ENCODE peak calls at places on chromosomes 16 and 17, in seven cellular contexts. One of them, this sample, is unnamed.

GRCh38 chr17:43988301-43988700 is 16.1 kb upstream of the NAGS start:
- DNase-seq in A549: no peak
- DNase-seq in GM10248: no peak
- DNase-seq in T-cell: no peak
- DNase-seq in lung microvascular endothelial cell: no peak
- DNase-seq in NCI-H1694: no peak
- DNase-seq in effector memory CD8-positive, alpha-beta T cell: no peak
- DNase-seq in this sample: no peak

GRCh38 chr17:44222112-44222869 is 2.8 kb upstream of the UBTF start:
- DNase-seq in lung microvascular endothelial cell: peak
- DNase-seq in A549: peak
- DNase-seq in effector memory CD8-positive, alpha-beta T cell: no peak
- DNase-seq in GM10248: peak
- DNase-seq in NCI-H1694: peak
- DNase-seq in T-cell: no peak
- DNase-seq in this sample: peak

GRCh38 chr17:2050871-2051387 is 4.0 kb upstream of the HIC1 start:
- DNase-seq in lung microvascular endothelial cell: peak
- DNase-seq in A549: peak
- DNase-seq in NCI-H1694: no peak
- DNase-seq in GM10248: no peak
- DNase-seq in effector memory CD8-positive, alpha-beta T cell: no peak
- DNase-seq in T-cell: no peak
- DNase-seq in this sample: no peak

GRCh38 chr16:53022374-53022773 is 30.3 kb downstream of the CHD9NB start:
- DNase-seq in T-cell: no peak
- DNase-seq in GM10248: peak
- DNase-seq in NCI-H1694: peak
- DNase-seq in A549: peak
- DNase-seq in effector memory CD8-positive, alpha-beta T cell: no peak
- DNase-seq in lung microvascular endothelial cell: peak
- DNase-seq in this sample: no peak

GRCh38 chr17:9541718-9542117 is 33.9 kb downstream of the STX8 start:
- DNase-seq in effector memory CD8-positive, alpha-beta T cell: no peak
- DNase-seq in lung microvascular endothelial cell: no peak
- DNase-seq in A549: no peak
- DNase-seq in GM10248: no peak
- DNase-seq in NCI-H1694: no peak
- DNase-seq in T-cell: no peak
- DNase-seq in this sample: no peak

GRCh38 chr16:64440421-64440831 is 681.4 kb downstream of the CDH11 start:
- DNase-seq in effector memory CD8-positive, alpha-beta T cell: no peak
- DNase-seq in GM10248: no peak
- DNase-seq in T-cell: no peak
- DNase-seq in A549: peak
- DNase-seq in NCI-H1694: no peak
- DNase-seq in lung microvascular endothelial cell: peak
- DNase-seq in this sample: no peak

GRCh38 chr17:77708936-77709335 is 249.6 kb upstream of the TNRC6C start:
- DNase-seq in effector memory CD8-positive, alpha-beta T cell: no peak
- DNase-seq in GM10248: no peak
- DNase-seq in lung microvascular endothelial cell: no peak
- DNase-seq in A549: no peak
- DNase-seq in T-cell: no peak
- DNase-seq in NCI-H1694: no peak
- DNase-seq in this sample: no peak

GRCh38 chr16:11692651-11693050 is 24.4 kb downstream of the SNN start:
- DNase-seq in T-cell: no peak
- DNase-seq in A549: no peak
- DNase-seq in lung microvascular endothelial cell: no peak
- DNase-seq in effector memory CD8-positive, alpha-beta T cell: no peak
- DNase-seq in NCI-H1694: no peak
- DNase-seq in GM10248: no peak
- DNase-seq in this sample: no peak

GRCh38 chr16:65305588-65305987 is 183.7 kb upstream of the CDH11 start:
- DNase-seq in lung microvascular endothelial cell: no peak
- DNase-seq in T-cell: no peak
- DNase-seq in GM10248: no peak
- DNase-seq in NCI-H1694: no peak
- DNase-seq in A549: no peak
- DNase-seq in effector memory CD8-positive, alpha-beta T cell: no peak
- DNase-seq in this sample: no peak

GRCh38 chr17:43418441-43419374 is 19.9 kb downstream of the ARL4D start:
- DNase-seq in effector memory CD8-positive, alpha-beta T cell: no peak
- DNase-seq in NCI-H1694: peak
- DNase-seq in lung microvascular endothelial cell: peak
- DNase-seq in GM10248: no peak
- DNase-seq in T-cell: no peak
- DNase-seq in A549: peak
- DNase-seq in this sample: no peak

GRCh38 chr17:68777243-68777855 is 176.2 kb upstream of the FAM20A start:
- DNase-seq in effector memory CD8-positive, alpha-beta T cell: peak
- DNase-seq in T-cell: peak
- DNase-seq in NCI-H1694: peak
- DNase-seq in A549: peak
- DNase-seq in GM10248: peak
- DNase-seq in lung microvascular endothelial cell: peak
- DNase-seq in this sample: no peak

GRCh38 chr17:78597923-78598545 is 20.8 kb upstream of the DNAH17 start:
- DNase-seq in GM10248: no peak
- DNase-seq in lung microvascular endothelial cell: no peak
- DNase-seq in A549: no peak
- DNase-seq in NCI-H1694: no peak
- DNase-seq in effector memory CD8-positive, alpha-beta T cell: no peak
- DNase-seq in T-cell: no peak
- DNase-seq in this sample: no peak

GRCh38 chr16:85720319-85720637 is 30.6 kb downstream of the C16orf74 start:
- DNase-seq in effector memory CD8-positive, alpha-beta T cell: no peak
- DNase-seq in A549: no peak
- DNase-seq in lung microvascular endothelial cell: no peak
- DNase-seq in GM10248: no peak
- DNase-seq in NCI-H1694: no peak
- DNase-seq in T-cell: no peak
- DNase-seq in this sample: no peak

GRCh38 chr17:28946239-28946638 is 5.1 kb downstream of the PHF12 start:
- DNase-seq in GM10248: no peak
- DNase-seq in lung microvascular endothelial cell: peak
- DNase-seq in NCI-H1694: no peak
- DNase-seq in effector memory CD8-positive, alpha-beta T cell: no peak
- DNase-seq in A549: no peak
- DNase-seq in T-cell: no peak
- DNase-seq in this sample: no peak

GRCh38 chr17:39745335-39746144 is 7.8 kb downstream of the GRB7 start:
- DNase-seq in NCI-H1694: no peak
- DNase-seq in lung microvascular endothelial cell: no peak
- DNase-seq in A549: no peak
- DNase-seq in GM10248: no peak
- DNase-seq in T-cell: no peak
- DNase-seq in effector memory CD8-positive, alpha-beta T cell: no peak
- DNase-seq in this sample: no peak

GRCh38 chr16:50310308-50311133 is 44.2 kb downstream of the ADCY7 start:
- DNase-seq in effector memory CD8-positive, alpha-beta T cell: no peak
- DNase-seq in NCI-H1694: no peak
- DNase-seq in A549: no peak
- DNase-seq in lung microvascular endothelial cell: peak
- DNase-seq in GM10248: no peak
- DNase-seq in T-cell: no peak
- DNase-seq in this sample: no peak

GRCh38 chr17:76383645-76384221 is 676 bp upstream of the SPHK1 start:
- DNase-seq in T-cell: peak
- DNase-seq in effector memory CD8-positive, alpha-beta T cell: peak
- DNase-seq in A549: peak
- DNase-seq in GM10248: peak
- DNase-seq in lung microvascular endothelial cell: peak
- DNase-seq in NCI-H1694: peak
- DNase-seq in this sample: peak

GRCh38 chr17:61794792-61795191 is 68.5 kb downstream of the BRIP1 start:
- DNase-seq in NCI-H1694: no peak
- DNase-seq in lung microvascular endothelial cell: no peak
- DNase-seq in T-cell: no peak
- DNase-seq in A549: no peak
- DNase-seq in effector memory CD8-positive, alpha-beta T cell: no peak
- DNase-seq in GM10248: no peak
- DNase-seq in this sample: no peak

GRCh38 chr17:19016297-19016696 is 11.7 kb upstream of the FAM83G start:
- DNase-seq in effector memory CD8-positive, alpha-beta T cell: no peak
- DNase-seq in A549: no peak
- DNase-seq in GM10248: no peak
- DNase-seq in NCI-H1694: peak
- DNase-seq in lung microvascular endothelial cell: no peak
- DNase-seq in T-cell: no peak
- DNase-seq in this sample: no peak

GRCh38 chr16:89801800-89802199 is 14.6 kb downstream of the FANCA start:
- DNase-seq in GM10248: no peak
- DNase-seq in NCI-H1694: peak
- DNase-seq in lung microvascular endothelial cell: peak
- DNase-seq in A549: no peak
- DNase-seq in T-cell: no peak
- DNase-seq in effector memory CD8-positive, alpha-beta T cell: no peak
- DNase-seq in this sample: no peak

GRCh38 chr16:54655171-54655590 is 275.5 kb upstream of the IRX5 start:
- DNase-seq in effector memory CD8-positive, alpha-beta T cell: no peak
- DNase-seq in A549: no peak
- DNase-seq in NCI-H1694: no peak
- DNase-seq in GM10248: no peak
- DNase-seq in T-cell: no peak
- DNase-seq in lung microvascular endothelial cell: peak
- DNase-seq in this sample: no peak

This sample was measured in CD8-positive, alpha-beta memory T cell.